ENCODE peak calls at places on chromosomes 7 and 10, in four cellular contexts. One of them, this sample, is unnamed.

GRCh38 chr10:103592186-103593021 is 98.9 kb downstream of the NEURL1 start:
- DNase-seq in psoas muscle: peak; percentile 69
- DNase-seq in OCI-LY7: peak; percentile 74
- DNase-seq in tibial artery: no peak
- DNase-seq in this sample: peak; percentile 15

GRCh38 chr7:115585015-115585655 is 445.4 kb downstream of the TFEC start:
- DNase-seq in psoas muscle: peak; percentile 17
- DNase-seq in OCI-LY7: no peak
- DNase-seq in tibial artery: no peak
- DNase-seq in this sample: peak; percentile 11

GRCh38 chr10:112951349-112952281 is 1.6 kb downstream of the TCF7L2 start:
- DNase-seq in psoas muscle: peak; percentile 84
- DNase-seq in OCI-LY7: peak; percentile 37
- DNase-seq in tibial artery: peak; percentile 69
- DNase-seq in this sample: peak; percentile 84

GRCh38 chr7:157011333-157012112 is 1.1 kb upstream of the MNX1 start:
- DNase-seq in psoas muscle: no peak
- DNase-seq in OCI-LY7: peak; percentile 39
- DNase-seq in tibial artery: no peak
- DNase-seq in this sample: no peak

GRCh38 chr7:8125680-8126444 is 136.1 kb downstream of the ICA1 start:
- DNase-seq in psoas muscle: no peak
- DNase-seq in OCI-LY7: peak; percentile 51
- DNase-seq in tibial artery: no peak
- DNase-seq in this sample: no peak

GRCh38 chr10:100847440-100847839 is 65.3 kb upstream of the SLF2 start:
- DNase-seq in psoas muscle: no peak
- DNase-seq in OCI-LY7: no peak
- DNase-seq in tibial artery: no peak
- DNase-seq in this sample: no peak

GRCh38 chr7:122136033-122136432 is 8.0 kb downstream of the AASS start:
- DNase-seq in psoas muscle: no peak
- DNase-seq in OCI-LY7: no peak
- DNase-seq in tibial artery: no peak
- DNase-seq in this sample: peak; percentile 28

GRCh38 chr7:115340828-115341227 is 418.9 kb downstream of the MDFIC start:
- DNase-seq in psoas muscle: no peak
- DNase-seq in OCI-LY7: no peak
- DNase-seq in tibial artery: no peak
- DNase-seq in this sample: peak; percentile 91

GRCh38 chr7:67631496-67631895 is 634.9 kb downstream of the TYW1 start:
- DNase-seq in psoas muscle: no peak
- DNase-seq in OCI-LY7: no peak
- DNase-seq in tibial artery: no peak
- DNase-seq in this sample: no peak

GRCh38 chr10:110547139-110547761 is 20.2 kb upstream of the SMC3 start:
- DNase-seq in psoas muscle: no peak
- DNase-seq in OCI-LY7: peak; percentile 86
- DNase-seq in tibial artery: no peak
- DNase-seq in this sample: peak; percentile 72

GRCh38 chr7:114021135-114021534 is 102.3 kb upstream of the PPP1R3A start:
- DNase-seq in psoas muscle: no peak
- DNase-seq in OCI-LY7: no peak
- DNase-seq in tibial artery: no peak
- DNase-seq in this sample: peak; percentile 3

GRCh38 chr10:79159785-79160184 is 91.0 kb downstream of the ZMIZ1 start:
- DNase-seq in psoas muscle: peak; percentile 77
- DNase-seq in OCI-LY7: no peak
- DNase-seq in tibial artery: peak; percentile 83
- DNase-seq in this sample: peak; percentile 73

GRCh38 chr7:80883188-80884025 is 35.4 kb downstream of the SEMA3C start:
- DNase-seq in psoas muscle: no peak
- DNase-seq in OCI-LY7: no peak
- DNase-seq in tibial artery: no peak
- DNase-seq in this sample: peak; percentile 97

GRCh38 chr7:82319674-82320118 is 123.9 kb downstream of the CACNA2D1 start:
- DNase-seq in psoas muscle: peak; percentile 94
- DNase-seq in OCI-LY7: no peak
- DNase-seq in tibial artery: peak; percentile 84
- DNase-seq in this sample: peak; percentile 88

GRCh38 chr10:71359364-71360046 is 37.2 kb upstream of the CDH23 start:
- DNase-seq in psoas muscle: no peak
- DNase-seq in OCI-LY7: no peak
- DNase-seq in tibial artery: no peak
- DNase-seq in this sample: no peak

GRCh38 chr10:75029874-75030273 is 81.6 kb upstream of the SAMD8 start:
- DNase-seq in psoas muscle: no peak
- DNase-seq in OCI-LY7: no peak
- DNase-seq in tibial artery: no peak
- DNase-seq in this sample: no peak

GRCh38 chr10:125023269-125023668 is 81.3 kb downstream of the ZRANB1 start:
- DNase-seq in psoas muscle: peak; percentile 72
- DNase-seq in OCI-LY7: no peak
- DNase-seq in tibial artery: no peak
- DNase-seq in this sample: no peak

GRCh38 chr10:132665946-132666732 is 119.8 kb downstream of the NKX6-2 start:
- DNase-seq in psoas muscle: no peak
- DNase-seq in OCI-LY7: no peak
- DNase-seq in tibial artery: no peak
- DNase-seq in this sample: peak; percentile 88

GRCh38 chr7:94514140-94514889 is 4.7 kb downstream of the CASD1 start:
- DNase-seq in psoas muscle: no peak
- DNase-seq in OCI-LY7: no peak
- DNase-seq in tibial artery: no peak
- DNase-seq in this sample: no peak

GRCh38 chr7:157028528-157028903 is 18.1 kb upstream of the MNX1 start:
- DNase-seq in psoas muscle: no peak
- DNase-seq in OCI-LY7: no peak
- DNase-seq in tibial artery: no peak
- DNase-seq in this sample: no peak

GRCh38 chr10:88541116-88541626 is 41.9 kb downstream of the RNLS start:
- DNase-seq in psoas muscle: no peak
- DNase-seq in OCI-LY7: no peak
- DNase-seq in tibial artery: no peak
- DNase-seq in this sample: peak; percentile 52

GRCh38 chr10:70981936-70982335 is 93.6 kb upstream of the PCBD1 start:
- DNase-seq in psoas muscle: no peak
- DNase-seq in OCI-LY7: no peak
- DNase-seq in tibial artery: no peak
- DNase-seq in this sample: no peak

GRCh38 chr10:32413513-32413912 is 32.4 kb upstream of the CCDC7 start:
- DNase-seq in psoas muscle: no peak
- DNase-seq in OCI-LY7: no peak
- DNase-seq in tibial artery: no peak
- DNase-seq in this sample: peak; percentile 97

GRCh38 chr10:7362451-7362850 is 48.4 kb downstream of the SFMBT2 start:
- DNase-seq in psoas muscle: no peak
- DNase-seq in OCI-LY7: no peak
- DNase-seq in tibial artery: no peak
- DNase-seq in this sample: no peak

GRCh38 chr10:7756360-7756992 is 31.3 kb downstream of the KIN start:
- DNase-seq in psoas muscle: no peak
- DNase-seq in OCI-LY7: peak; percentile 41
- DNase-seq in tibial artery: no peak
- DNase-seq in this sample: peak; percentile 24

GRCh38 chr7:129423700-129424410 is 10.4 kb upstream of the STRIP2 start:
- DNase-seq in psoas muscle: no peak
- DNase-seq in OCI-LY7: no peak
- DNase-seq in tibial artery: no peak
- DNase-seq in this sample: peak; percentile 7

GRCh38 chr7:102280521-102280920 is 6.1 kb upstream of the SH2B2 start:
- DNase-seq in psoas muscle: no peak
- DNase-seq in OCI-LY7: no peak
- DNase-seq in tibial artery: no peak
- DNase-seq in this sample: no peak

DNA sequence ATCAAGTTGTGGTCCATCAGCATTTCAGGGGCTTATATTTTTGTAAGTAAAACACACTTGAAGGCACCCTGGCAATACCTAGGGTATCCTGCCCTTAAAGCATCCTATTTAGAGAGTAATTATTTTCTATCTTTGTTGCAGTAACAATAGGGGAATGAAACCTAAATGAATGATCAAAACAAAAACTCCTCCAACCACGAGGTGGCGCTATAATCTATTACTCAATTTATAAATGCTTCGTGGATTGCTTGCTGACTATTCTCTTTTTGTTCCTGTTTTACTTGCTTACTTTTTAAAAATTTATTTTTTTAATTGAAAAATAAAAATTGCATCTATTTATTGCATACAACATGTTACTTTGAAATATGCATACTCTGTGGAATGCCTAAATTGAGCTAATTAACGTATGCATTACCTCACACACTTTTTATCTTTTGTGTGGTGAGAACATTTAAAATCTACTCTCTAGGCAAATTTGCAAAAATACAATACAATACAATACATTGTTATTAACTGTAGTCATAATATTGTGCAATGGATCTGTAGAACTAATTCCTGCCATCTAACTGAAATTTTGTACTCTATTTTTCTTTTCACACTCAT is 147.7 kb upstream of the BMPER start:
- DNase-seq in psoas muscle: no peak
- DNase-seq in OCI-LY7: peak; percentile 47
- DNase-seq in tibial artery: peak; percentile 46
- DNase-seq in this sample: peak; percentile 66
- TF ChIP-seq CTCF in psoas muscle: peak; percentile 74
- TF ChIP-seq CTCF in OCI-LY7: peak; percentile 89
- TF ChIP-seq CTCF in tibial artery: peak; percentile 72
- TF ChIP-seq CTCF in this sample: peak; percentile 50

GRCh38 chr7:131546583-131547111 is 9.8 kb downstream of the PODXL start:
- DNase-seq in psoas muscle: no peak
- DNase-seq in OCI-LY7: peak; percentile 60
- DNase-seq in tibial artery: no peak
- DNase-seq in this sample: no peak
- H3K4me3 ChIP-seq in psoas muscle: no peak overlapping the region
- H3K4me3 ChIP-seq in OCI-LY7: no peak overlapping the region
- H3K4me3 ChIP-seq in tibial artery: no peak overlapping the region
- H3K4me3 ChIP-seq in this sample: no peak overlapping the region

GRCh38 chr10:98306501-98306900 is 38.5 kb upstream of the LOXL4 start:
- DNase-seq in psoas muscle: no peak
- DNase-seq in OCI-LY7: no peak
- DNase-seq in tibial artery: no peak
- DNase-seq in this sample: no peak

GRCh38 chr10:98307916-98308315 is 39.9 kb upstream of the LOXL4 start:
- DNase-seq in psoas muscle: no peak
- DNase-seq in OCI-LY7: no peak
- DNase-seq in tibial artery: no peak
- DNase-seq in this sample: no peak

GRCh38 chr10:98310721-98311120 is 42.7 kb upstream of the LOXL4 start:
- DNase-seq in psoas muscle: no peak
- DNase-seq in OCI-LY7: no peak
- DNase-seq in tibial artery: no peak
- DNase-seq in this sample: no peak

GRCh38 chr10:98309366-98310355 is 41.7 kb upstream of the LOXL4 start:
- DNase-seq in psoas muscle: peak; percentile 88
- DNase-seq in OCI-LY7: peak; percentile 10
- DNase-seq in tibial artery: peak; percentile 61
- DNase-seq in this sample: peak; percentile 83

DNA sequence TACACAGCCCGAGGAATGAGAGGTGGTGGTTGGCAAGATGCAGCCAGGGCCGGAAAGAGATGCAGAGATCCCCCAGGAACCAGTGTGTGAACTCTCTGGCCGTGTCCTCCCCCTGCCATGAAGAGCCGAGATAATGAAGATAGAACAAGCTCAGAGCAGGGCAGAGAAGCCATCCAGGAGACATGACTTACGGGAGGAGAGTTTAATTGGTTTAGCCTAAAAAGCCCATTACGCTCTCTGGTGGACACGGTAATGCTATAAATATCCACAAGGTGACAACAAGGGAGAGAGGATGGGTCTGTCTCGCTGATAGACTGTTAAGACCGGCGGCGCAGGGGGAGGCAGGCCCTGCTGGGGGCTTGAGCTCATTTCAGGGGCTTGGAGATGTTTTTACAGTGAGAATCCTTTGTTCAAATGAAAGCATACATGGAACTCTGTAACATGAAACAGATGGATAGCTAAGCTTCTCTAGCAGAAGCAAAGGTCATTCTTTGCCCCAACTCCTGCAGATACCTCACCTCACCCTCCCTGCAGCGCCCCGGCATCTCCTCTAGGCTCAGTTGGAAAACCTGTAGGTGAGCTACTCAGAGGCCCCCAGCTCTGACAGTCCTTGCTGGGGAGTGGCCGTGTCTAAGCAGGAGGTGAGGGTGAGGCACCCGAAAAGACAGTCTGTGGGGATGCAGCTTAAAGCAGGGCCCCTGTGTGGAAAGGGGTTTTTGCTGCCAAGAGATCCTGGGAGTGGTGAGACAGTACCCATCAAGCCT is 40.8 kb upstream of the LOXL4 start:
- DNase-seq in psoas muscle: no peak
- DNase-seq in OCI-LY7: no peak
- DNase-seq in tibial artery: no peak
- DNase-seq in this sample: no peak
- TF ChIP-seq CTCF in psoas muscle: no peak
- TF ChIP-seq CTCF in OCI-LY7: no peak
- TF ChIP-seq CTCF in tibial artery: no peak
- TF ChIP-seq CTCF in this sample: no peak

DNA sequence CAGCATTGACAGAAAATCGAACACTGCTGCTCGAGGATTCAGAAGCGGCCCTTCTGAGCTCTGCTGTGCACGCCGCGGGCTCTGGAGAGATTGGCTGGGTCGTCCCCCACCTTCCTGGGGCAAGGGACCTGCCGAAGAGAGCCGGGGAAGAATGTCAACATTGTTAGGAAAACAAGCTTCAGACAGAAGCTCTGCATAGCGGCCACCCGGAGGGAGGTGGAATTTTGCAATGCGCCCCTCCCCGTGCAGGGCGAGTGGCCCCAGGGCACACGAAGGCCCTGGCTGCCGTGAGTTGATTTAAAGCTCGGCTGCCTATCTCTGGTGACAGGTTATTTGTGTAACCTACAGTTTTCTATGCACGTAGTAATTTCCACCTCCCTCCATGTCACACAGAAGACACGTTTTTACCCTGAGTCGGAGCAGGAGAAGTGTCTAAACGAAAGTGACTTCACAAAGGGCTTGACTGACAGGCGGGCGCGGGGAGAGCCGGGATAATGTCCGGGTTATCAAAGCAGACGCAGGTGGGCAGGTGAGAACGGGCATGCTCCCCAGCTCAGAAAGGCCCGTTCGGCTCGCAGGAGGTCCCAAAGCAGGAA is 84.7 kb downstream of the PDGFA start:
- DNase-seq in psoas muscle: no peak
- DNase-seq in OCI-LY7: no peak
- DNase-seq in tibial artery: no peak
- DNase-seq in this sample: no peak
- H3K4me3 ChIP-seq in psoas muscle: no peak overlapping the region
- H3K4me3 ChIP-seq in OCI-LY7: no peak overlapping the region
- H3K4me3 ChIP-seq in tibial artery: no peak overlapping the region
- H3K4me3 ChIP-seq in this sample: no peak overlapping the region

GRCh38 chr7:135509839-135510602 is at the start of gene CNOT4:
- DNase-seq in psoas muscle: peak; percentile 98
- DNase-seq in OCI-LY7: peak; percentile 97
- DNase-seq in tibial artery: peak; percentile 95
- DNase-seq in this sample: peak; percentile 99

GRCh38 chr7:135510603-135511183 is 791 bp upstream of the CNOT4 start:
- DNase-seq in psoas muscle: no peak
- DNase-seq in OCI-LY7: peak; percentile 38
- DNase-seq in tibial artery: no peak
- DNase-seq in this sample: peak; percentile 35

GRCh38 chr7:135509589-135509838 is 388 bp downstream of the CNOT4 start:
- DNase-seq in psoas muscle: no peak
- DNase-seq in OCI-LY7: no peak
- DNase-seq in tibial artery: no peak
- DNase-seq in this sample: no peak

GRCh38 chr7:135514856-135515255 is 5.0 kb upstream of the CNOT4 start:
- DNase-seq in psoas muscle: no peak
- DNase-seq in OCI-LY7: no peak
- DNase-seq in tibial artery: no peak
- DNase-seq in this sample: no peak

GRCh38 chr7:135512135-135512887 is 2.4 kb upstream of the CNOT4 start:
- DNase-seq in psoas muscle: no peak
- DNase-seq in OCI-LY7: peak; percentile 85
- DNase-seq in tibial artery: no peak
- DNase-seq in this sample: peak; percentile 58
- TF ChIP-seq CTCF in psoas muscle: peak; percentile 52
- TF ChIP-seq CTCF in OCI-LY7: peak; percentile 82
- TF ChIP-seq CTCF in tibial artery: peak; percentile 39
- TF ChIP-seq CTCF in this sample: peak; percentile 47

This sample was measured in astrocyte of the spinal cord.